ENCODE peak calls at places on chromosomes 4 and X, in ten cellular contexts. Q is OCI-M1; X is fibroblast of the conjunctiva; I is stimulated activated CD4-positive, alpha-beta T cell treated with anti-CD3 and anti-CD28 coated beads, Interleukin-1b, Interleukin-23, amount 100 ng/mL, for 1 hour; N is AG04449; V is iPS-NIHi11; Z is caudate nucleus; W is psoas muscle; D is CD4-positive, alpha-beta T cell; K is NCI-H1436 treated with DMSO at 0.1 percent for 48 hours. A is an unnamed sample.

GRCh38 chr4:36280555-36280954 is 861 bp upstream of the DTHD1 start:
- DNase-seq in N (no peak), I (no peak), Z (peak), D (no peak), X (no peak), K (no peak), Q (peak), V (peak), W (no peak), A (peak)

GRCh38 chr4:158769175-158769831 is 477 bp downstream of the FNIP2 start:
- DNase-seq in N (no peak), V (peak), Z (peak), X (no peak), Q (peak), K (no peak), D (peak), I (no peak), W (peak), A (peak)

GRCh38 chr4:74206088-74206826 is 48.3 kb downstream of the MTHFD2L start:
- DNase-seq in D (no peak), Z (no peak), K (no peak), I (no peak), X (no peak), W (no peak), N (no peak), V (no peak), Q (peak), A (no peak)

GRCh38 chr4:8258813-8259212 is 10.7 kb upstream of the HTRA3 start:
- DNase-seq in X (no peak), N (no peak), Q (no peak), V (no peak), I (no peak), W (no peak), Z (no peak), D (no peak), K (no peak), A (no peak)

GRCh38 chrX:151680805-151681204 is 14.5 kb upstream of the PRRG3 start:
- DNase-seq in W (no peak), D (peak), N (no peak), Q (peak), X (no peak), K (no peak), V (peak), I (peak), Z (no peak), A (peak)

GRCh38 chr4:133565379-133565778 is 416.3 kb downstream of the PCDH10 start:
- DNase-seq in V (peak), N (no peak), K (no peak), Z (no peak), W (no peak), Q (no peak), D (no peak), I (no peak), X (peak), A (no peak)

GRCh38 chr4:130336585-130337217 is 1240.7 kb downstream of the C4orf33 start:
- DNase-seq in Z (no peak), K (no peak), X (peak), Q (peak), D (no peak), I (no peak), V (peak), N (no peak), W (no peak), A (peak)

GRCh38 chr4:2412534-2412884 is 5.9 kb downstream of the ZFYVE28 start:
- DNase-seq in D (peak), Z (no peak), V (no peak), W (no peak), N (no peak), X (no peak), Q (no peak), K (no peak), I (peak), A (no peak)

GRCh38 chr4:158462611-158463010 is 59.1 kb upstream of the RXFP1 start:
- DNase-seq in W (no peak), Z (no peak), N (no peak), I (no peak), V (no peak), K (no peak), D (no peak), X (no peak), Q (no peak), A (no peak)

A was measured in pons.